ENCODE peak calls at places on chromosomes 16 and 17, in ten cellular contexts. T, L, Y, X, I, J, U, R, F and K are unnamed samples.
A peak's percentile ranks its signal among the peaks of the same experiment; 100 is the strongest.

GRCh38 chr17:69516911-69517310 is 102.4 kb downstream of the MAP2K6 start:
- DNase-seq in U (no peak), T (no peak), R (no peak), F (no peak), X (no peak), Y (no peak), J (no peak), I (no peak), L (no peak), K (no peak)

GRCh38 chr17:20043034-20043433 is 33.9 kb downstream of the SPECC1 start:
- DNase-seq in U (no peak), Y (no peak), R (no peak), J (no peak), T (no peak), X (no peak), F (no peak), L (no peak), I (no peak), K (no peak)

GRCh38 chr16:57640612-57641011 is 12.2 kb downstream of the ADGRG1 start:
- DNase-seq in L (no peak), J (no peak), F (no peak), I (no peak), R (no peak), T (no peak), X (no peak), Y (peak; percentile 89), U (no peak), K (no peak)

GRCh38 chr17:72336026-72336803 is 215.4 kb downstream of the SOX9 start:
- DNase-seq in T (no peak), R (peak; percentile 65), J (no peak), F (no peak), L (no peak), Y (peak; percentile 7), X (no peak), U (no peak), I (no peak), K (no peak)

GRCh38 chr17:77737442-77738265 is 220.8 kb upstream of the TNRC6C start:
- DNase-seq in X (peak; percentile 18), J (peak; percentile 96), R (peak; percentile 39), L (no peak), I (no peak), Y (no peak), U (no peak), F (no peak), T (no peak), K (no peak)

GRCh38 chr17:83200746-83201145 is 121.3 kb downstream of the METRNL start:
- DNase-seq in U (peak; percentile 23), F (no peak), R (no peak), T (no peak), J (no peak), I (no peak), X (peak; percentile 18), L (no peak), Y (no peak), K (no peak)

GRCh38 chr17:8941980-8942617 is 23.4 kb downstream of the PIK3R5 start:
- DNase-seq in Y (no peak), T (no peak), U (no peak), X (no peak), I (peak; percentile 57), L (no peak), F (no peak), J (no peak), R (no peak), K (no peak)

GRCh38 chr16:17676171-17676570 is 205.4 kb upstream of the XYLT1 start:
- DNase-seq in I (no peak), U (no peak), L (no peak), X (no peak), J (no peak), T (no peak), Y (no peak), R (no peak), F (no peak), K (no peak)

GRCh38 chr17:39563476-39563875 is 44.2 kb downstream of the NEUROD2 start:
- DNase-seq in T (no peak), L (no peak), Y (peak; percentile 60), I (no peak), R (no peak), J (peak; percentile 40), F (no peak), U (no peak), X (no peak), K (no peak)

GRCh38 chr17:43891851-43892671 is 15.3 kb downstream of the MPP2 start:
- DNase-seq in R (no peak), X (no peak), T (no peak), I (no peak), F (no peak), J (no peak), L (no peak), U (no peak), Y (no peak), K (no peak)

GRCh38 chr17:5798104-5798503 is 213.8 kb upstream of the NLRP1 start:
- DNase-seq in U (no peak), I (no peak), Y (no peak), J (no peak), R (no peak), X (no peak), T (no peak), F (no peak), L (no peak), K (no peak)

GRCh38 chr16:70589998-70590471 is 56.3 kb upstream of the IL34 start:
- DNase-seq in J (no peak), I (no peak), Y (no peak), F (no peak), L (peak; percentile 64), X (peak; percentile 47), U (no peak), R (no peak), T (no peak), K (no peak)